ENCODE peak calls at places on chromosome 10, in eight cellular contexts. D is prostate gland, G is GM06990, M is cardiac fibroblast, O is transverse colon, R is nephron progenitor cell, S is upper lobe of right lung, E is activated B cell treated with CpG ODN at 0.5 μM for 24 hours. H is an unnamed sample.

GRCh38 chr10:52121688-52122087 is 192.4 kb upstream of the DKK1 start:
- DNase-seq in D (no peak), S (no peak), E (no peak), O (no peak), M (peak; percentile 10), G (no peak), R (no peak), H (no peak)

GRCh38 chr10:119734396-119735332 is 8.8 kb downstream of the INPP5F start:
- DNase-seq in S (no peak), O (no peak), G (no peak), R (no peak), D (no peak), M (peak; percentile 47), E (no peak), H (no peak)

GRCh38 chr10:69425513-69426298 is 9.0 kb upstream of the TACR2 start:
- DNase-seq in O (peak; percentile 73), S (no peak), R (no peak), M (no peak), G (no peak), E (no peak), D (peak; percentile 79), H (no peak)

GRCh38 chr10:11357361-11357760 is 254.1 kb downstream of the USP6NL start:
- DNase-seq in G (no peak), S (no peak), M (no peak), O (no peak), R (no peak), D (no peak), E (no peak), H (no peak)

GRCh38 chr10:44761076-44761475 is 150.1 kb upstream of the TMEM72 start:
- DNase-seq in S (no peak), O (no peak), R (no peak), E (no peak), M (peak; percentile 38), G (no peak), D (no peak), H (no peak)

GRCh38 chr10:6503171-6503570 is 76.9 kb downstream of the PRKCQ start:
- DNase-seq in O (no peak), M (no peak), E (no peak), G (no peak), D (no peak), S (no peak), R (no peak), H (no peak)

GRCh38 chr10:74024600-74024999 is 26.7 kb downstream of the VCL start:
- DNase-seq in R (no peak), O (no peak), E (no peak), S (no peak), D (no peak), G (no peak), M (no peak), H (no peak)

GRCh38 chr10:3784510-3785250 is at the start of gene KLF6:
- DNase-seq in E (no peak), G (no peak), M (peak; percentile 42), O (peak; percentile 40), R (no peak), S (no peak), D (no peak), H (no peak)

GRCh38 chr10:7408003-7408493 is 2.8 kb downstream of the SFMBT2 start:
- DNase-seq in G (peak; percentile 77), M (no peak), O (peak; percentile 48), R (peak; percentile 52), E (peak; percentile 27), S (peak; percentile 78), D (peak; percentile 24), H (no peak)

GRCh38 chr10:24132741-24133140 is 76.2 kb upstream of the KIAA1217 start:
- DNase-seq in S (no peak), M (peak; percentile 2), D (no peak), O (no peak), R (no peak), G (no peak), E (no peak), H (no peak)

GRCh38 chr10:102919992-102920736 is 2.1 kb downstream of the CNNM2 start:
- DNase-seq in E (no peak), G (no peak), R (no peak), S (no peak), D (no peak), M (no peak), O (no peak), H (no peak)

GRCh38 chr10:23522345-23522744 is 83.5 kb downstream of the OTUD1 start:
- DNase-seq in R (no peak), S (no peak), O (no peak), M (peak; percentile 18), G (no peak), D (no peak), E (no peak), H (no peak)

GRCh38 chr10:61758440-61758839 is 95.7 kb downstream of the CABCOCO1 start:
- DNase-seq in G (no peak), S (no peak), E (no peak), M (peak; percentile 55), R (no peak), D (no peak), O (no peak), H (no peak)

GRCh38 chr10:124727389-124727960 is 16.7 kb downstream of the FAM53B start:
- DNase-seq in D (peak; percentile 54), G (no peak), M (no peak), E (no peak), R (no peak), S (peak; percentile 33), O (peak; percentile 49), H (no peak)

GRCh38 chr10:108048898-108049297 is 884.4 kb upstream of the SORCS1 start:
- DNase-seq in R (no peak), E (no peak), G (no peak), D (no peak), M (no peak), O (no peak), S (no peak), H (no peak)

GRCh38 chr10:54961040-54961439 is 160.0 kb upstream of the PCDH15 start:
- DNase-seq in E (no peak), O (no peak), S (no peak), R (no peak), M (no peak), D (no peak), G (no peak), H (no peak)

GRCh38 chr10:69211104-69211503 is 9.0 kb upstream of the HKDC1 start:
- DNase-seq in E (no peak), S (no peak), M (no peak), R (no peak), G (no peak), D (no peak), O (no peak), H (no peak)

GRCh38 chr10:23136462-23136861 is 41.1 kb downstream of the MSRB2 start:
- DNase-seq in S (no peak), D (no peak), M (no peak), E (no peak), R (no peak), O (no peak), G (no peak), H (no peak)

GRCh38 chr10:28708921-28709461 is 31.7 kb downstream of the BAMBI start:
- DNase-seq in R (no peak), D (no peak), S (no peak), M (no peak), O (no peak), G (no peak), E (no peak), H (no peak)

GRCh38 chr10:21334891-21335696 is 190.4 kb downstream of the SKIDA1 start:
- DNase-seq in M (peak; percentile 94), O (no peak), D (peak; percentile 79), S (no peak), E (no peak), G (no peak), R (no peak), H (peak; percentile 52)

GRCh38 chr10:96228408-96229019 is 42.9 kb downstream of the BLNK start:
- DNase-seq in O (peak; percentile 37), S (no peak), M (no peak), G (no peak), R (no peak), D (no peak), E (no peak), H (no peak)

DNA sequence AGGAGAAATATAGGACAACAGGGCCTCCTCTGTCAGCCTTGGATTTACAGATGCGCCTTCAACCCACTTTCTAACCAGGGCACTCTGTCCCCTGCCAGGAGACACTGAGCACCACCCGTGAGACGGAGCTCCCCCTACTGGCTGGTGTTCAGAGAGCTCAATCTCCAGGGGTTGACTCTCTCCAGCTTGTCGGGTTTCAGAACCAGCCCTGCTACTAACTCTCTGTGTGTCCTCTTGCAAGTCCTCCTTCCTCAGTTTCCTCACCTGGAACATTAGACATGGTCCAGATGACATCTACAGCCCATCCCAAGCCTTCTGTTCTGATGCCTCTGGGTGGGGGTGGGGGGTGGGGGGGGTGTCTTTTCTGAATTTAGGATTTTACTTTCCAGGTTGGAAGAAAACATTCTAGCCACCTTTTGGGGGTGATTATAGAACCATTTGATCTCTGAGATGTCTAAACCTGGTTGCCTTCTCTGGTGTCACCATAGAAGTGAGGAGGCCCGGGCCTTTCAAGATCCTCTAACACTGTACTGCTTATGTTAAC is 411.1 kb upstream of the ZMIZ1 start:
- DNase-seq in G (peak; percentile 30), O (peak; percentile 86), M (peak; percentile 64), E (peak; percentile 33), S (peak; percentile 84), R (peak; percentile 79), D (peak; percentile 79), H (peak; percentile 87)
- TF ChIP-seq CTCF in G (peak; percentile 91), O (peak; percentile 58), M (peak; percentile 86), E (no peak), S (peak; percentile 77), R (peak; percentile 59), D (peak; percentile 73), H (no peak)

GRCh38 chr10:97292097-97292861 is at the start of gene ARHGAP19:
- DNase-seq in D (peak; percentile 97), S (peak; percentile 93), R (peak; percentile 92), O (peak; percentile 96), E (peak; percentile 73), G (peak; percentile 87), M (peak; percentile 99), H (peak; percentile 74)
- TF ChIP-seq CTCF in D (no peak), S (peak; percentile 18), R (no peak), O (no peak), E (no peak), G (peak; percentile 23), M (no peak), H (no peak)

DNA sequence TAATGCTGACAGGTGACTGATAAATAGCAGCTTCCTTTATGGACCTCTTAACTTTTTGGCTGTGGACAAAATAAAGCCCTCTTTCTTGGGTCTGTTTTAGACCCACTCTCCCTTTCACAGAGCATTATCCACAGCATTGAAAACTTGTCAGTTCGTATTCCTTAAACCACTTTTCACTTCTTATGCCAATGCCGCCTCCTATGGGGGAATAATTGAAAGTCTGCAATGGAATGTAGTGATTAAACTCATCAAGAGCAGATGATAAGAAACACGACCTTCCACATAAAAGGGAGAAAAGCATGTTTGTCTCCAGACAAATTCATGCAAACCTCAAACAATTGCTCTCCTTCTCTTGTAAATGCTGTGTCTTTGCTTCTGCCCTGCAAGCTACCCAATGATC is 153.4 kb downstream of the SORCS1 start:
- DNase-seq in E (no peak), R (no peak), G (no peak), M (no peak), D (no peak), O (no peak), S (no peak), H (no peak)
- TF ChIP-seq CTCF in E (no peak), R (no peak), G (peak; percentile 21), M (no peak), D (no peak), O (no peak), S (peak; percentile 31), H (no peak)

DNA sequence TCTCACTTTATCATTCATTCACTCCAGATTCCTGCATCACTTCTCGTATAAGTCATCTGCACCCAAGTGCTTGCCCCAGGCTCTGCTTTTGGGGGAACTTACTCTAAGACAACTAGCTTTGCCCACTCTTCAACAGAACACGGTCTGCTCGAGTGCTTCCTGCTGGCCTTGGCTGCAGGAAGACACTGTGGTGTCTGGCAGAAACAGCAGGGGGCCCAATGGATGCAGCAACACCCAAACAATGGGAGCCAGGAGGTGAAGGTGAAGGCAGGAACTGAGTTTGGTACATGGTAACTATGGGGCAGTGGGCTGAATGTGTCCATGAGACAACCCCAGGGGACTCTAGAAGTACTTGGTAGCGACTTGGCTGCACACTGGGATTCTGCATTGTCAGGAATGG is 344.0 kb downstream of the REEP3 start:
- DNase-seq in O (no peak), D (no peak), S (no peak), E (no peak), G (no peak), R (peak; percentile 5), M (no peak), H (no peak)
- TF ChIP-seq CTCF in O (no peak), D (no peak), S (no peak), E (no peak), G (no peak), R (no peak), M (no peak), H (no peak)